ENCODE peak calls at places on chromosomes 5 and 9, in seven cellular contexts. One of them, this sample, is unnamed.

GRCh38 chr5:117877731-117878130 is 1110.6 kb downstream of the DTWD2 start:
- DNase-seq in stomach: no peak
- DNase-seq in A549: no peak
- DNase-seq in brain microvascular endothelial cell: no peak
- DNase-seq in IMR-90: no peak
- DNase-seq in fibroblast of mammary gland: no peak
- DNase-seq in CD8-positive, alpha-beta T cell: no peak
- DNase-seq in this sample: no peak

GRCh38 chr5:159990506-159990905 is 18.4 kb upstream of the TTC1 start:
- DNase-seq in stomach: no peak
- DNase-seq in A549: no peak
- DNase-seq in brain microvascular endothelial cell: no peak
- DNase-seq in IMR-90: no peak
- DNase-seq in fibroblast of mammary gland: peak; percentile 28
- DNase-seq in CD8-positive, alpha-beta T cell: no peak
- DNase-seq in this sample: peak; percentile 34

GRCh38 chr9:34514401-34514800 is 8.4 kb downstream of the ENHO start:
- DNase-seq in stomach: no peak
- DNase-seq in A549: no peak
- DNase-seq in brain microvascular endothelial cell: no peak
- DNase-seq in IMR-90: no peak
- DNase-seq in fibroblast of mammary gland: no peak
- DNase-seq in CD8-positive, alpha-beta T cell: no peak
- DNase-seq in this sample: no peak

GRCh38 chr9:73176450-73176875 is 24.8 kb downstream of the ANXA1 start:
- DNase-seq in stomach: no peak
- DNase-seq in A549: peak; percentile 89
- DNase-seq in brain microvascular endothelial cell: no peak
- DNase-seq in IMR-90: no peak
- DNase-seq in fibroblast of mammary gland: peak; percentile 40
- DNase-seq in CD8-positive, alpha-beta T cell: no peak
- DNase-seq in this sample: no peak

GRCh38 chr9:128005938-128006337 is 25.1 kb upstream of the EEIG1 start:
- DNase-seq in stomach: no peak
- DNase-seq in A549: peak; percentile 45
- DNase-seq in brain microvascular endothelial cell: no peak
- DNase-seq in IMR-90: no peak
- DNase-seq in fibroblast of mammary gland: no peak
- DNase-seq in CD8-positive, alpha-beta T cell: no peak
- DNase-seq in this sample: peak; percentile 24

GRCh38 chr5:77761606-77762005 is 14.5 kb downstream of the TBCA start:
- DNase-seq in stomach: no peak
- DNase-seq in A549: no peak
- DNase-seq in brain microvascular endothelial cell: no peak
- DNase-seq in IMR-90: no peak
- DNase-seq in fibroblast of mammary gland: no peak
- DNase-seq in CD8-positive, alpha-beta T cell: no peak
- DNase-seq in this sample: no peak

GRCh38 chr9:6351757-6352156 is 23.6 kb downstream of the TPD52L3 start:
- DNase-seq in stomach: no peak
- DNase-seq in A549: no peak
- DNase-seq in brain microvascular endothelial cell: no peak
- DNase-seq in IMR-90: no peak
- DNase-seq in fibroblast of mammary gland: no peak
- DNase-seq in CD8-positive, alpha-beta T cell: no peak
- DNase-seq in this sample: no peak

GRCh38 chr9:116596646-116597045 is 90.5 kb upstream of the TRIM32 start:
- DNase-seq in stomach: no peak
- DNase-seq in A549: no peak
- DNase-seq in brain microvascular endothelial cell: no peak
- DNase-seq in IMR-90: no peak
- DNase-seq in fibroblast of mammary gland: no peak
- DNase-seq in CD8-positive, alpha-beta T cell: no peak
- DNase-seq in this sample: no peak

GRCh38 chr5:94082405-94082804 is 341.0 kb upstream of the POU5F2 start:
- DNase-seq in stomach: no peak
- DNase-seq in A549: no peak
- DNase-seq in brain microvascular endothelial cell: no peak
- DNase-seq in IMR-90: no peak
- DNase-seq in fibroblast of mammary gland: no peak
- DNase-seq in CD8-positive, alpha-beta T cell: no peak
- DNase-seq in this sample: no peak

GRCh38 chr9:87569008-87569908 is 71.6 kb downstream of the DAPK1 start:
- DNase-seq in stomach: no peak
- DNase-seq in A549: no peak
- DNase-seq in brain microvascular endothelial cell: peak; percentile 15
- DNase-seq in IMR-90: no peak
- DNase-seq in fibroblast of mammary gland: no peak
- DNase-seq in CD8-positive, alpha-beta T cell: no peak
- DNase-seq in this sample: peak; percentile 75

GRCh38 chr9:6780690-6781089 is 22.9 kb downstream of the KDM4C start:
- DNase-seq in stomach: no peak
- DNase-seq in A549: no peak
- DNase-seq in brain microvascular endothelial cell: peak; percentile 31
- DNase-seq in IMR-90: peak; percentile 58
- DNase-seq in fibroblast of mammary gland: no peak
- DNase-seq in CD8-positive, alpha-beta T cell: no peak
- DNase-seq in this sample: peak; percentile 29

GRCh38 chr9:99239341-99240055 is 17.4 kb downstream of the SEC61B start:
- DNase-seq in stomach: no peak
- DNase-seq in A549: no peak
- DNase-seq in brain microvascular endothelial cell: peak; percentile 10
- DNase-seq in IMR-90: peak; percentile 36
- DNase-seq in fibroblast of mammary gland: peak; percentile 75
- DNase-seq in CD8-positive, alpha-beta T cell: no peak
- DNase-seq in this sample: peak; percentile 77

GRCh38 chr9:107838766-107839165 is 349.2 kb upstream of the KLF4 start:
- DNase-seq in stomach: no peak
- DNase-seq in A549: no peak
- DNase-seq in brain microvascular endothelial cell: no peak
- DNase-seq in IMR-90: no peak
- DNase-seq in fibroblast of mammary gland: no peak
- DNase-seq in CD8-positive, alpha-beta T cell: no peak
- DNase-seq in this sample: no peak

GRCh38 chr9:122206118-122207046 is 22.4 kb downstream of the LHX6 start:
- DNase-seq in stomach: no peak
- DNase-seq in A549: no peak
- DNase-seq in brain microvascular endothelial cell: peak; percentile 80
- DNase-seq in IMR-90: peak; percentile 80
- DNase-seq in fibroblast of mammary gland: peak; percentile 85
- DNase-seq in CD8-positive, alpha-beta T cell: no peak
- DNase-seq in this sample: peak; percentile 79

GRCh38 chr9:129258823-129259301 is 80.8 kb upstream of the IER5L start:
- DNase-seq in stomach: no peak
- DNase-seq in A549: no peak
- DNase-seq in brain microvascular endothelial cell: no peak
- DNase-seq in IMR-90: no peak
- DNase-seq in fibroblast of mammary gland: no peak
- DNase-seq in CD8-positive, alpha-beta T cell: no peak
- DNase-seq in this sample: no peak

GRCh38 chr5:117982691-117983090 is 1005.7 kb downstream of the DTWD2 start:
- DNase-seq in stomach: no peak
- DNase-seq in A549: no peak
- DNase-seq in brain microvascular endothelial cell: no peak
- DNase-seq in IMR-90: no peak
- DNase-seq in fibroblast of mammary gland: no peak
- DNase-seq in CD8-positive, alpha-beta T cell: no peak
- DNase-seq in this sample: no peak

GRCh38 chr5:175214152-175214551 is 229.8 kb downstream of the DRD1 start:
- DNase-seq in stomach: no peak
- DNase-seq in A549: peak; percentile 52
- DNase-seq in brain microvascular endothelial cell: peak; percentile 79
- DNase-seq in IMR-90: peak; percentile 97
- DNase-seq in fibroblast of mammary gland: peak; percentile 87
- DNase-seq in CD8-positive, alpha-beta T cell: no peak
- DNase-seq in this sample: peak; percentile 23

GRCh38 chr5:127909078-127909477 is 174.5 kb upstream of the SLC12A2 start:
- DNase-seq in stomach: no peak
- DNase-seq in A549: peak; percentile 84
- DNase-seq in brain microvascular endothelial cell: peak; percentile 27
- DNase-seq in IMR-90: peak; percentile 55
- DNase-seq in fibroblast of mammary gland: peak; percentile 56
- DNase-seq in CD8-positive, alpha-beta T cell: peak; percentile 1
- DNase-seq in this sample: peak; percentile 75

GRCh38 chr5:78291687-78292086 is 2.8 kb downstream of the AP3B1 start:
- DNase-seq in stomach: no peak
- DNase-seq in A549: no peak
- DNase-seq in brain microvascular endothelial cell: no peak
- DNase-seq in IMR-90: no peak
- DNase-seq in fibroblast of mammary gland: no peak
- DNase-seq in CD8-positive, alpha-beta T cell: no peak
- DNase-seq in this sample: peak; percentile 20

GRCh38 chr5:133508845-133509741 is 103.2 kb downstream of the FSTL4 start:
- DNase-seq in stomach: no peak
- DNase-seq in A549: no peak
- DNase-seq in brain microvascular endothelial cell: no peak
- DNase-seq in IMR-90: no peak
- DNase-seq in fibroblast of mammary gland: peak; percentile 3
- DNase-seq in CD8-positive, alpha-beta T cell: no peak
- DNase-seq in this sample: no peak

GRCh38 chr5:33092719-33093118 is 348.0 kb upstream of the TARS1 start:
- DNase-seq in stomach: no peak
- DNase-seq in A549: no peak
- DNase-seq in brain microvascular endothelial cell: no peak
- DNase-seq in IMR-90: no peak
- DNase-seq in fibroblast of mammary gland: no peak
- DNase-seq in CD8-positive, alpha-beta T cell: no peak
- DNase-seq in this sample: no peak

GRCh38 chr5:33091571-33092363 is 349.0 kb upstream of the TARS1 start:
- DNase-seq in stomach: no peak
- DNase-seq in A549: no peak
- DNase-seq in brain microvascular endothelial cell: peak; percentile 44
- DNase-seq in IMR-90: peak; percentile 74
- DNase-seq in fibroblast of mammary gland: peak; percentile 84
- DNase-seq in CD8-positive, alpha-beta T cell: no peak
- DNase-seq in this sample: peak; percentile 87

DNA sequence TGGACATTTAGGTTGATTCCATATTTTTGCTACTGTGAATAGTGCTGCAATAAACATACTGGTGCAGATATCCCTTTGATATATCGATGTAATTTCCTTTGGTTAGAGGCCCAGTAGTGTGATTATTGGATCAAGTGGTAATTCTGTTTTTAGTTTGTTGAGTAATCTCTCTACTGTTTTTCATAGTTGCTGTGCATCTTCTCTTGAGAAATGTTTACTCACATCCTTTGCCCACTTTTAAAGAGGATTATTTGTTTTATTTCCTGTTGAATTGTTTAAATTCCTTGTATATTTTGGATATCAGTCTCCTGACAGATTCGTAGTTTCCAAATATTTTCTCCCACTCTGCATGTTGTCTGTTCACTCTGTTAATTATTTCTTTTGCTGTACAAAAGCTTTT is 352.6 kb upstream of the TARS1 start:
- DNase-seq in stomach: no peak
- DNase-seq in A549: no peak
- DNase-seq in brain microvascular endothelial cell: no peak
- DNase-seq in IMR-90: no peak
- DNase-seq in fibroblast of mammary gland: peak; percentile 24
- DNase-seq in CD8-positive, alpha-beta T cell: no peak
- DNase-seq in this sample: peak; percentile 32
- H3K4me3 ChIP-seq in stomach: no peak overlapping the region
- H3K4me3 ChIP-seq in A549: no peak overlapping the region
- H3K4me3 ChIP-seq in brain microvascular endothelial cell: no peak overlapping the region
- H3K4me3 ChIP-seq in IMR-90: no peak overlapping the region
- H3K4me3 ChIP-seq in fibroblast of mammary gland: no peak overlapping the region
- H3K4me3 ChIP-seq in CD8-positive, alpha-beta T cell: no peak overlapping the region
- H3K4me3 ChIP-seq in this sample: no peak overlapping the region

DNA sequence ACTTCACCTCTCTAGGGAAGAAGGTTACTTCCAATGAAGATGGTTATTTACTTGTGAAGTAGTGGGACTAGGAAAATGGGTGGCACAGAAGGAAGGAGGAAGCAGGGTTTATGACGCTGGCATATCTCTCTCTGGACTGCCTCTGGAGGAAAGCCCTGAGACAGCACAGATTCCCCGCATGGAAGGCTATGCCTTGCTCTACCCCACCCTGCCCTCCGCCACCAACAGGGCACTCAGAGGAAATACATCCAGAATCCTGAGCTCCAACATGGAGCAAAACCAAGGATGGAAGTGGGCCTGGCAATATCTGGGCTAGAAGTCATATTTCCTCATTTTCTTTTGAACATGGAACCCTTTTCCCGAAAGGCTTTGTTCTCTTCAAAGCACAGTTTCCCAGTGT is 346.9 kb downstream of the ZSWIM6 start:
- DNase-seq in stomach: no peak
- DNase-seq in A549: peak; percentile 61
- DNase-seq in brain microvascular endothelial cell: no peak
- DNase-seq in IMR-90: no peak
- DNase-seq in fibroblast of mammary gland: no peak
- DNase-seq in CD8-positive, alpha-beta T cell: no peak
- DNase-seq in this sample: no peak
- TF ChIP-seq CTCF in stomach: no peak
- TF ChIP-seq CTCF in A549: no peak
- TF ChIP-seq CTCF in brain microvascular endothelial cell: peak; percentile 12
- TF ChIP-seq CTCF in IMR-90: no peak
- TF ChIP-seq CTCF in fibroblast of mammary gland: no peak
- TF ChIP-seq CTCF in CD8-positive, alpha-beta T cell: no peak
- TF ChIP-seq CTCF in this sample: no peak

DNA sequence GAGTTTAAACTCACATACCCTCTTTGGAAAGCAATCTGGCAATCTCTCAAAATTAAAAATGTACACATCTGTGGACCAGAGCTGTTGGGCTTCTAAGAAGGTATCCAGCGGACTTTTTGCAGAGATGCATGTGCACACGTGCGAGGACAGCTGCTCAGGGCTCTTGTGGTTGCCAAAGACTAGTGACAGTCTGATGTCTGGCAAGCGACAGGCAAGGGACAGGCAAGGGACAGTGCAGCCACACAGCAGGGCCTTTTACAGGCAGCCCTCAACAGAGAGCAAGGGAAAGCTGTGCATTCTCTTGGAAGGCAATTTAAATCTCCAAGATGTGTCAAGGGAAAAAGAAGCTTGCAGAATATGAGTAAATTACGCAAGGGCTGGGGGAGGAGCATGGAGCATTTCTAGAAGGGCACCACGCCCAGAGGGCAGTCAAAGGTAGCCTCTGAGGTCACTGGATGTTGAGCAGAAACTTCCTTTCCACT is 9.2 kb downstream of the GFPT2 start:
- DNase-seq in stomach: no peak
- DNase-seq in A549: peak; percentile 41
- DNase-seq in brain microvascular endothelial cell: no peak
- DNase-seq in IMR-90: no peak
- DNase-seq in fibroblast of mammary gland: peak; percentile 93
- DNase-seq in CD8-positive, alpha-beta T cell: no peak
- DNase-seq in this sample: peak; percentile 83
- H3K4me3 ChIP-seq in stomach: no peak overlapping the region
- H3K4me3 ChIP-seq in A549: no peak overlapping the region
- H3K4me3 ChIP-seq in brain microvascular endothelial cell: no peak overlapping the region
- H3K4me3 ChIP-seq in IMR-90: no peak overlapping the region
- H3K4me3 ChIP-seq in fibroblast of mammary gland: no peak overlapping the region
- H3K4me3 ChIP-seq in CD8-positive, alpha-beta T cell: no peak overlapping the region
- H3K4me3 ChIP-seq in this sample: no peak overlapping the region

DNA sequence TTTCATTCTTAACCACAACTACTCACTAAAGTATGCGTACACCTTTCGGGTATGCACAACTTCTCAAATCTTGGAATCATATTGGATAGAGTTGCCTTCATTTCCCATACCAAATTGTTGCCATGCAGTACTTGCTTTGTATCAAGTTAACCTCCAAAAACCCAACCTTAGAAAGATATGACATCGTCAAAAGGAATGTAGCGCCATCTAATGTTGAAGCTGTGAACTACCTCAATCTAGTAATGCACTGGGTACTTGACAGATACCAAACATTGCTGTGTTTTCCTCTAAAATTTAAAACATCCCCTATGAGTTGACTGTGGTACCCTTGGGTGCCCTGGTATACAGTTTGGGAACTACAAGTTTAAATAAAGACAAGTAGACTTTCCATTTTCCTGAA is 318.4 kb downstream of the ARL15 start:
- DNase-seq in stomach: no peak
- DNase-seq in A549: peak; percentile 28
- DNase-seq in brain microvascular endothelial cell: no peak
- DNase-seq in IMR-90: no peak
- DNase-seq in fibroblast of mammary gland: peak; percentile 26
- DNase-seq in CD8-positive, alpha-beta T cell: no peak
- DNase-seq in this sample: peak; percentile 53
- TF ChIP-seq CTCF in stomach: no peak
- TF ChIP-seq CTCF in A549: peak; percentile 22
- TF ChIP-seq CTCF in brain microvascular endothelial cell: peak; percentile 31
- TF ChIP-seq CTCF in IMR-90: peak; percentile 32
- TF ChIP-seq CTCF in fibroblast of mammary gland: peak; percentile 46
- TF ChIP-seq CTCF in CD8-positive, alpha-beta T cell: no peak
- TF ChIP-seq CTCF in this sample: peak; percentile 46

This sample was measured in cardiac fibroblast.